ENCODE peak calls at places on chromosomes 7 and 10, in nine cellular contexts. W is caudate nucleus, Y is amniotic stem cell, J is nucleus accumbens, E is A549, M is uterus, P is fibroblast of lung, I is left ventricle myocardium superior, C is PC-3. N is an unnamed sample.

GRCh38 chr10:75117996-75118395 is 6.5 kb downstream of the SAMD8 start:
- DNase-seq in I (no peak), W (no peak), P (no peak), C (no peak), Y (no peak), E (no peak), M (no peak), J (no peak), N (no peak)

GRCh38 chr7:30795161-30795943 is 24.1 kb downstream of the MINDY4 start:
- DNase-seq in C (peak), P (no peak), E (no peak), W (no peak), M (no peak), Y (no peak), I (no peak), J (no peak), N (no peak)

GRCh38 chr7:35714862-35715261 is 19.9 kb upstream of the HERPUD2 start:
- DNase-seq in M (no peak), W (peak), P (no peak), Y (no peak), E (no peak), I (no peak), C (peak), J (no peak), N (peak)

GRCh38 chr10:119315128-119316001 is 108.0 kb downstream of the GRK5 start:
- DNase-seq in J (no peak), W (no peak), Y (peak), M (no peak), I (peak), E (peak), P (peak), C (peak), N (peak)

GRCh38 chr10:125118701-125119100 is 41.7 kb downstream of the CTBP2 start:
- DNase-seq in J (no peak), E (no peak), Y (no peak), P (no peak), M (no peak), C (no peak), I (no peak), W (no peak), N (no peak)

GRCh38 chr7:73304071-73304470 is 4.6 kb downstream of the NSUN5 start:
- DNase-seq in M (no peak), J (no peak), E (no peak), W (no peak), I (no peak), C (no peak), P (no peak), Y (no peak), N (no peak)

GRCh38 chr7:44964384-44964830 is 14.4 kb downstream of the MYO1G start:
- DNase-seq in W (no peak), Y (no peak), I (no peak), P (no peak), J (no peak), E (peak), M (no peak), C (no peak), N (peak)

GRCh38 chr7:83105948-83106347 is 56.7 kb downstream of the PCLO start:
- DNase-seq in I (no peak), M (no peak), W (no peak), Y (no peak), J (no peak), C (no peak), P (no peak), E (no peak), N (no peak)

GRCh38 chr10:130636303-130636702 is 500.1 kb downstream of the GLRX3 start:
- DNase-seq in Y (no peak), I (no peak), J (no peak), W (no peak), C (no peak), M (no peak), P (no peak), E (no peak), N (no peak)

GRCh38 chr10:130547368-130547767 is 411.2 kb downstream of the GLRX3 start:
- DNase-seq in W (no peak), M (no peak), E (no peak), Y (no peak), P (no peak), C (no peak), J (no peak), I (no peak), N (no peak)